ENCODE peak calls at places on chromosomes 2 and 18, in eight cellular contexts. L is A549, U is thoracic aorta, T is small intestine, D is astrocyte, J is tibial artery, H is AG04450, N is HepG2. V is an unnamed sample. For H3K9me3, the result is how much of the 10 kb centered on the place peaks cover.

GRCh38 chr18:48080546-48080945 is 150.1 kb upstream of the SMAD2 start:
- DNase-seq in T (no peak), N (no peak), U (no peak), J (no peak), L (no peak), H (no peak), D (no peak), V (no peak)

GRCh38 chr2:122683018-122683417 is 927.6 kb downstream of the TSN start:
- DNase-seq in T (no peak), N (no peak), L (no peak), J (no peak), H (no peak), D (no peak), U (no peak), V (no peak)

GRCh38 chr2:169862816-169863215 is 35.6 kb downstream of the UBR3 start:
- DNase-seq in U (no peak), J (no peak), H (no peak), D (peak), T (no peak), N (no peak), L (no peak), V (no peak)

GRCh38 chr2:168583064-168583709 is 127.1 kb downstream of the CERS6 start:
- DNase-seq in T (peak), H (no peak), U (no peak), L (no peak), D (peak), J (no peak), N (no peak), V (no peak)

GRCh38 chr2:152826880-152827279 is 108.5 kb downstream of the ARL6IP6 start:
- DNase-seq in J (no peak), T (no peak), H (no peak), D (peak), N (no peak), U (no peak), L (no peak), V (no peak)

GRCh38 chr18:55856191-55856590 is 268.2 kb upstream of the TCF4 start:
- DNase-seq in H (peak), L (peak), U (no peak), J (no peak), N (no peak), T (no peak), D (peak), V (no peak)

GRCh38 chr2:176182671-176183070 is 5.8 kb upstream of the HOXD1 start:
- DNase-seq in J (no peak), L (no peak), T (no peak), U (no peak), D (no peak), H (no peak), N (no peak), V (no peak)

GRCh38 chr18:59382388-59382787 is 23.3 kb upstream of the LMAN1 start:
- DNase-seq in D (no peak), L (no peak), T (no peak), U (no peak), H (no peak), N (no peak), J (no peak), V (no peak)

GRCh38 chr2:61018319-61018750 is 280 bp upstream of the PUS10 start:
- DNase-seq in N (no peak), J (no peak), U (no peak), H (no peak), T (no peak), L (peak), D (peak), V (no peak)

GRCh38 chr2:220463876-220464275 is 836.4 kb downstream of the SLC4A3 start:
- DNase-seq in D (no peak), L (no peak), N (no peak), T (no peak), J (no peak), H (no peak), U (no peak), V (no peak)

GRCh38 chr2:202109737-202110184 is 36.7 kb downstream of the KIAA2012 start:
- DNase-seq in D (peak), U (no peak), H (no peak), T (no peak), J (peak), N (no peak), L (no peak), V (no peak)

GRCh38 chr2:174003635-174004310 is 38.6 kb upstream of the SP3 start:
- DNase-seq in H (no peak), U (no peak), N (peak), D (no peak), T (peak), L (no peak), J (no peak), V (no peak)

GRCh38 chr2:55175254-55176093 is 56.6 kb downstream of the CLHC1 start:
- DNase-seq in H (no peak), U (no peak), D (peak), L (peak), N (peak), J (no peak), T (peak), V (no peak)

GRCh38 chr2:33511141-33511540 is 34.7 kb downstream of the RASGRP3 start:
- DNase-seq in H (peak), L (no peak), N (no peak), U (no peak), D (peak), T (no peak), J (no peak), V (no peak)

DNA sequence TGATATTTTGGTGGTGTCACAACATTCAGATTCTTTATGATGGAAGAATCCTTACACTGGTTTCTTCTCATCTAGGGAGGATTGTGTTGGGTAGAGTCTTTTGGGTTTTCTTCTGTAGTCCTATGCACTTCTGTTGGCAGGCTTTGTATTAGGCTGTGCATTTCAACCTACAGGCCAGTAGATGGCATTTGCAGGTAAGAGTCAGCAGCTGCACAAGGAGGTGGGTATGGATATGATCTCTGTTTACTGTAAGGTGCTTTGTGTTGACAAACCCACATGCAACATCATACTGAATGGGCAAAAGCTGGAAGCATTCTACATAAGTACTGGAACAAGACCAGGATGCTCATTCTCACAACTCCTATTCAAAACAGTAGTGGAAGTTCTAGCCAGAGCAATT is 656.8 kb downstream of the METTL4 start:
- DNase-seq in J (no peak), H (no peak), N (peak), T (no peak), D (no peak), L (peak), U (no peak), V (no peak)
- H3K9me3 ChIP-seq in J (under half), H (under half), N (under half), T (under half), D (under half), L (under half), U (under half), V (under half)

GRCh38 chr2:65628156-65628555 is 195.8 kb upstream of the SPRED2 start:
- DNase-seq in L (no peak), J (no peak), H (no peak), U (no peak), D (no peak), N (no peak), T (no peak), V (no peak)
- H3K9me3 ChIP-seq in L (under half), J (under half), H (under half), U (under half), D (under half), N (under half), T (under half), V (under half)

GRCh38 chr2:102999958-103000357 is 238.1 kb downstream of the TMEM182 start:
- DNase-seq in J (no peak), T (no peak), L (no peak), H (no peak), N (no peak), D (no peak), U (no peak), V (no peak)
- H3K9me3 ChIP-seq in J (under half), T (under half), L (under half), H (under half), N (under half), D (under half), U (under half), V (under half)

GRCh38 chr18:8991131-8991530 is 111.4 kb upstream of the NDUFV2 start:
- DNase-seq in N (no peak), T (no peak), J (no peak), L (no peak), U (no peak), D (no peak), H (no peak), V (no peak)

GRCh38 chr18:8995096-8995495 is 107.4 kb upstream of the NDUFV2 start:
- DNase-seq in N (no peak), L (no peak), U (no peak), D (no peak), T (no peak), H (no peak), J (no peak), V (no peak)

GRCh38 chr18:8997634-8998033 is 104.9 kb upstream of the NDUFV2 start:
- DNase-seq in D (no peak), L (no peak), T (no peak), U (no peak), N (no peak), J (no peak), H (no peak), V (no peak)

GRCh38 chr18:8996771-8997432 is 105.6 kb upstream of the NDUFV2 start:
- DNase-seq in D (no peak), L (no peak), N (no peak), U (no peak), H (no peak), J (no peak), T (no peak), V (no peak)

GRCh38 chr18:8994603-8995002 is 107.9 kb upstream of the NDUFV2 start:
- DNase-seq in U (no peak), L (no peak), N (no peak), T (peak), H (no peak), J (no peak), D (no peak), V (no peak)
- H3K9me3 ChIP-seq in U (under half), L (under half), N (under half), T (under half), H (under half), J (under half), D (under half), V (under half)

GRCh38 chr2:196131949-196132925 is 39.1 kb downstream of the STK17B start:
- DNase-seq in L (no peak), N (no peak), T (no peak), H (no peak), D (peak), J (no peak), U (no peak), V (peak)
- H3K9me3 ChIP-seq in L (under half), N (under half), T (under half), H (under half), D (under half), J (under half), U (under half), V (under half)

GRCh38 chr2:112839407-112840067 is 3.0 kb upstream of the IL1B start:
- DNase-seq in D (no peak), H (no peak), J (no peak), N (no peak), L (no peak), T (no peak), U (no peak), V (no peak)

GRCh38 chr2:112835553-112836535 is 735 bp downstream of the IL1B start:
- DNase-seq in H (no peak), N (no peak), L (no peak), U (no peak), D (no peak), J (no peak), T (no peak), V (no peak)

GRCh38 chr2:112833532-112833931 is 3.0 kb downstream of the IL1B start:
- DNase-seq in D (no peak), H (no peak), T (no peak), L (no peak), U (no peak), J (no peak), N (no peak), V (no peak)

GRCh38 chr2:112834379-112835014 is 2.1 kb downstream of the IL1B start:
- DNase-seq in L (no peak), H (no peak), T (peak), D (no peak), N (peak), U (no peak), J (no peak), V (no peak)

DNA sequence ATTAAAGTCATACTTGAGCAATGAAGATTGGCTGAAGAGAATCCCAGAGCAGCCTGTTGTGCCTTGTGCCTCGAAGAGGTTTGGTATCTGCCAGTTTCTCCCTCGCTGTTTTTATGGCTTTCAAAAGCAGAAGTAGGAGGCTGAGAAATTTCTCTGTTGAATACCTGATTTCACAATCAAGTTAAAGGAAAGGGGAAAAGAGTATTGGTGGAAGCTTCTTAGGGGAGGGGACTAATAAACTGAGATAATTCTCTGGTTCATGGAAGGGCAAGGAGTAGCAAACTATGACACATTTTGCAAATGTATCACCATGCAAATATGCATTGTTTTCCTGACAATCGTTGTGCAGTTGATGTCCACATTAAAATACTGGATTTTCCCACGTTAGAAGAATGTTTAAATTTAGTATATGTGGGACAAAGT is at the start of gene IL1B:
- DNase-seq in U (no peak), D (peak), N (no peak), T (no peak), H (peak), L (no peak), J (no peak), V (no peak)
- H3K9me3 ChIP-seq in U (under half), D (under half), N (under half), T (under half), H (under half), L (under half), J (under half), V (under half)

DNA sequence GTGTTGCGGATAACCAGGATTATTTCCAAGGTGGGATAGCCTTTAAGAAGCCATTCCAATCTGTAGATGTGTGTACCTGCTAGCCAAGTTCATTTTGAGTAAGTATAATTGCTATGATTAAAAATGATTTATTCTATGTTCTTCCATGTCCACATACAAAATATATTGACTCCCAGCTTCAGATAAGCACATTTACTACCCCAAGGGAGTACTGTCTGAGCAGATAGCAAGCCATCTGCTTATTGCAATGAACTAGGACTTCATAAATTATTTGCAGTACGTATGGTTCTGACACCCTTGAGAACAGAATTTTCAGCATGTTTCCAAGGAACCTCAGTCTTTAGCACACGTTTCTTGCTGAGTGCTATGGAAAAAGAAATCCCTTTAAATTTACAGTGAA is 28.2 kb downstream of the ABCG5 start:
- DNase-seq in U (no peak), H (no peak), L (no peak), J (no peak), T (no peak), D (no peak), N (no peak), V (no peak)
- H3K9me3 ChIP-seq in U (under half), H (under half), L (under half), J (under half), T (under half), D (under half), N (under half), V (under half)

GRCh38 chr2:66048667-66049066 is 386.3 kb upstream of the MEIS1 start:
- DNase-seq in T (no peak), U (no peak), N (no peak), J (no peak), D (no peak), L (no peak), H (no peak), V (no peak)
- H3K9me3 ChIP-seq in T (under half), U (under half), N (under half), J (under half), D (under half), L (under half), H (under half), V (under half)

GRCh38 chr18:62728254-62728653 is 12.9 kb downstream of the PHLPP1 start:
- DNase-seq in N (no peak), D (no peak), L (no peak), T (no peak), U (no peak), J (no peak), H (no peak), V (no peak)
- H3K9me3 ChIP-seq in N (under half), D (under half), L (under half), T (under half), U (under half), J (under half), H (under half), V (under half)